ENCODE peak calls at places on chromosomes 4 and X, in eight cellular contexts. X is lower lobe of right lung, W is body of pancreas, A is heart left ventricle, O is K562, P is tibial artery, N is mucosa of descending colon, M is Peyer's patch. L is an unnamed sample.

GRCh38 chr4:23635468-23635867 is 254.4 kb downstream of the PPARGC1A start:
- DNase-seq in M (no peak), P (no peak), O (no peak), W (no peak), N (no peak), A (no peak), X (no peak), L (no peak)

GRCh38 chrX:100980608-100981497 is 11.3 kb downstream of the ARL13A start:
- DNase-seq in P (peak; percentile 90), X (peak; percentile 52), N (no peak), W (no peak), O (no peak), A (no peak), M (no peak), L (no peak)

GRCh38 chr4:17567267-17567666 is 9.7 kb upstream of the LAP3 start:
- DNase-seq in N (no peak), A (no peak), W (no peak), X (no peak), M (no peak), P (no peak), O (no peak), L (no peak)

GRCh38 chr4:156190606-156191005 is 236.9 kb upstream of the CTSO start:
- DNase-seq in A (no peak), W (no peak), X (no peak), N (no peak), M (no peak), P (no peak), O (no peak), L (no peak)

GRCh38 chr4:1113311-1114009 is at the start of gene RNF212:
- DNase-seq in N (peak; percentile 55), W (peak; percentile 57), O (no peak), A (no peak), P (no peak), M (no peak), X (no peak), L (no peak)

GRCh38 chr4:156972370-156972980 is 876 bp upstream of the PDGFC start:
- DNase-seq in M (no peak), O (no peak), X (no peak), A (no peak), P (no peak), W (peak; percentile 15), N (no peak), L (no peak)

GRCh38 chr4:135497563-135498152 is 1296.1 kb upstream of the PABPC4L start:
- DNase-seq in A (no peak), X (no peak), O (no peak), P (no peak), W (no peak), N (no peak), M (no peak), L (no peak)

GRCh38 chr4:127975121-127975770 is 10.0 kb downstream of the ABHD18 start:
- DNase-seq in M (no peak), P (no peak), O (no peak), W (no peak), N (no peak), A (no peak), X (no peak), L (no peak)

GRCh38 chrX:106898462-106898861 is 4.7 kb downstream of the RIPPLY1 start:
- DNase-seq in P (no peak), N (no peak), O (peak; percentile 34), X (no peak), M (no peak), W (peak; percentile 37), A (no peak), L (no peak)

GRCh38 chr4:24405356-24405755 is 179.0 kb downstream of the DHX15 start:
- DNase-seq in N (no peak), P (no peak), W (no peak), A (no peak), M (no peak), O (no peak), X (no peak), L (no peak)

GRCh38 chr4:126697748-126698147 is 935.0 kb upstream of the INTU start:
- DNase-seq in W (no peak), N (no peak), M (no peak), O (no peak), A (no peak), X (no peak), P (no peak), L (no peak)

GRCh38 chr4:110533940-110534339 is 58.0 kb downstream of the ENPEP start:
- DNase-seq in A (no peak), M (no peak), N (no peak), X (no peak), W (no peak), O (no peak), P (no peak), L (no peak)

GRCh38 chr4:88659061-88659889 is 38.4 kb downstream of the NAP1L5 start:
- DNase-seq in O (peak; percentile 13), X (no peak), M (no peak), N (no peak), A (no peak), P (peak; percentile 70), W (peak; percentile 75), L (no peak)

GRCh38 chrX:40095588-40096394 is 2.0 kb downstream of the BCOR start:
- DNase-seq in W (peak; percentile 39), P (no peak), N (peak; percentile 68), A (peak; percentile 38), M (peak; percentile 56), X (peak; percentile 62), O (no peak), L (peak; percentile 23)

GRCh38 chrX:40094900-40095587 is 2.7 kb downstream of the BCOR start:
- DNase-seq in X (no peak), W (no peak), N (no peak), O (no peak), M (no peak), P (no peak), A (no peak), L (no peak)

GRCh38 chrX:40097492-40098263 is at the start of gene BCOR:
- DNase-seq in X (peak; percentile 77), O (peak; percentile 58), N (peak; percentile 87), M (peak; percentile 82), W (peak; percentile 81), A (peak; percentile 86), P (peak; percentile 88), L (peak; percentile 73)

GRCh38 chrX:40097101-40097491 is 662 bp downstream of the BCOR start:
- DNase-seq in A (peak; percentile 31), X (no peak), O (peak; percentile 29), N (peak; percentile 62), W (peak; percentile 42), P (no peak), M (no peak), L (no peak)

GRCh38 chrX:40096395-40097091 is 1.2 kb downstream of the BCOR start:
- DNase-seq in A (peak; percentile 65), W (peak; percentile 61), M (peak; percentile 69), X (peak; percentile 62), P (peak; percentile 74), N (peak; percentile 77), O (no peak), L (peak; percentile 51)
- H3K4me1 ChIP-seq in A (peaks cover 35% of the 10 kb centered on the region), W (peaks cover 28% of the 10 kb centered on the region), M (no peaks in the 10 kb centered on the region), X (peaks cover 29% of the 10 kb centered on the region), P (peaks cover 65% of the 10 kb centered on the region), N (peaks cover 13% of the 10 kb centered on the region), O (peaks cover 34% of the 10 kb centered on the region), L (peaks cover 30% of the 10 kb centered on the region)

DNA sequence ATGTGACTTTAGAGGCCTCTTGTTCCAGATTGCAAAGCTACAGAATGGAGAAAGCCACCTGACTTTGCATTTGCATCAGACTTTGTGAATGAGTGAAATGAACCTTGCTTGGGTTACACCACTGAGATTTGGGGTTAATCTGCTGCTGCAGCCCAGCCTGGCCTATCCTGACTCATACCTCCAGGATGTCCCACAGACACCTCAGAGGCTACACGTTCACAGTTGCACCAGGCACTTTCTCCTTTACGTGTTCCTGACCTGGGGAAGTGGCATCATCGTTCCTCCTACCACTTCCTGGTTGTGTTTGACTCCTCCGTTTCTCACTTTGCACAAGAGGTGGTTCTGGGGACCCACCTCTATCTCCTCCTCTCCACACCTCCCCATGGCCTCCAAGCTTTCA is 9.2 kb upstream of the SORCS2 start:
- DNase-seq in X (no peak), N (no peak), O (no peak), P (peak; percentile 34), A (no peak), M (no peak), W (no peak), L (no peak)
- TF ChIP-seq CTCF in X (no peak), N (no peak), O (no peak), P (no peak), A (no peak), M (no peak), W (no peak), L (no peak)

GRCh38 chrX:39856472-39857121 is 241.2 kb downstream of the BCOR start:
- DNase-seq in O (no peak), P (no peak), A (no peak), X (no peak), M (no peak), W (no peak), N (no peak), L (no peak)

GRCh38 chrX:39852496-39852895 is 245.3 kb downstream of the BCOR start:
- DNase-seq in M (no peak), P (no peak), A (no peak), X (no peak), N (no peak), W (no peak), O (no peak), L (no peak)

GRCh38 chrX:39853417-39853816 is 244.3 kb downstream of the BCOR start:
- DNase-seq in A (no peak), X (no peak), O (no peak), N (no peak), P (no peak), W (no peak), M (no peak), L (no peak)

GRCh38 chrX:39855748-39856129 is 242.0 kb downstream of the BCOR start:
- DNase-seq in N (peak; percentile 73), X (no peak), P (no peak), O (peak; percentile 76), W (no peak), A (no peak), M (no peak), L (no peak)

GRCh38 chrX:39854772-39855747 is 242.7 kb downstream of the BCOR start:
- DNase-seq in W (no peak), X (no peak), M (no peak), O (no peak), N (no peak), P (no peak), A (no peak), L (no peak)
- H3K4me3 ChIP-seq in W (no peak overlapping the region), X (no peak overlapping the region), M (no peak overlapping the region), O (peak overlapping the region; percentile 39), N (no peak overlapping the region), P (no peak overlapping the region), A (no peak overlapping the region), L (no peak overlapping the region)

GRCh38 chr4:153530996-153531375 is 64.8 kb downstream of the TMEM131L start:
- DNase-seq in X (no peak), W (no peak), A (no peak), M (no peak), P (no peak), N (no peak), O (no peak), L (no peak)
- H3K4me1 ChIP-seq in X (peaks cover 49% of the 10 kb centered on the region), W (peaks cover 89% of the 10 kb centered on the region), A (peaks cover 80% of the 10 kb centered on the region), M (no peaks in the 10 kb centered on the region), P (peaks cover 56% of the 10 kb centered on the region), N (peaks cover 28% of the 10 kb centered on the region), O (peaks cover 37% of the 10 kb centered on the region), L (peaks cover 60% of the 10 kb centered on the region)

DNA sequence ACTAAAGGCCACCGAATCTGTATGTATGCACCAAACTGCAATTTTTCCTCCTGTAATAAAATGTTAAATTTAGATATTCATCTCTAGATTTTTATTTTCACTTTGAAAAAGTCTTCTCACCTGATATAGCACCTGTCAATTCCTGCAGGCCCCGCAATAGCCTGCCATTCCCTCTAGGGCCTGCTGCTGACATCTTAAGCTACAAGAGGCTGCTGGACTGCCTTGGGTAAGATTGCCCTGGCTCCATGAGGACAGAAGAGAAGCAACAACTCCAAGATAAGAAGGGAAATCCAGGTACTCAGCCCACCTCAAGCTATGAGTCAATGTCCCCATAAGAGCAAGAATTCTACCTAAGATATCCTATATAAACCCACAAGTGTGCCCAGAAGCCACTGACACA is 230.2 kb upstream of the AGTR2 start:
- DNase-seq in A (no peak), W (no peak), X (no peak), M (no peak), P (no peak), N (no peak), O (no peak), L (no peak)
- TF ChIP-seq CTCF in A (no peak), W (no peak), X (no peak), M (no peak), P (no peak), N (no peak), O (no peak), L (no peak)

L was measured in left ventricle myocardium inferior.